ENCODE peak calls at places on chromosomes 1 and 21, in five cellular contexts. Y is upper lobe of right lung, X is AG10803, T is AG04449, R is neural progenitor cell. C is an unnamed sample.
A peak's percentile ranks its signal among the peaks of the same experiment; 100 is the strongest.

GRCh38 chr1:156904187-156904959 is 10.9 kb downstream of the PEAR1 start:
- DNase-seq in X (no peak), R (no peak), Y (no peak), T (no peak), C (no peak)

GRCh38 chr1:100009458-100009857 is 39.7 kb downstream of the SLC35A3 start:
- DNase-seq in R (no peak), T (peak; percentile 17), Y (no peak), X (peak; percentile 47), C (no peak)

GRCh38 chr1:109995536-109995935 is 11.0 kb downstream of the AHCYL1 start:
- DNase-seq in X (no peak), T (no peak), Y (no peak), R (no peak), C (no peak)

GRCh38 chr21:43193651-43194302 is 25.0 kb downstream of the CRYAA start:
- DNase-seq in R (no peak), Y (peak; percentile 54), T (peak; percentile 33), X (peak; percentile 75), C (no peak)

GRCh38 chr1:56045062-56045461 is 534.3 kb downstream of the PLPP3 start:
- DNase-seq in Y (no peak), X (no peak), T (no peak), R (no peak), C (no peak)

GRCh38 chr1:247442164-247442563 is 15.7 kb downstream of the OR2B11 start:
- DNase-seq in R (no peak), Y (no peak), T (no peak), X (no peak), C (no peak)

GRCh38 chr1:153563991-153564390 is 1.7 kb downstream of the S100A2 start:
- DNase-seq in X (no peak), R (no peak), T (no peak), Y (peak; percentile 55), C (no peak)

GRCh38 chr1:208243522-208243850 is 698 bp downstream of the PLXNA2 start:
- DNase-seq in Y (no peak), R (peak; percentile 58), T (no peak), X (no peak), C (peak; percentile 51)

GRCh38 chr1:153678519-153679336 is at the start of gene NPR1:
- DNase-seq in Y (peak; percentile 84), T (no peak), R (peak; percentile 49), X (peak; percentile 27), C (peak; percentile 62)

GRCh38 chr1:66527688-66528087 is 6.3 kb upstream of the SGIP1 start:
- DNase-seq in Y (no peak), R (no peak), T (no peak), X (peak; percentile 88), C (no peak)

GRCh38 chr1:208160259-208160819 is 83.8 kb downstream of the PLXNA2 start:
- DNase-seq in T (no peak), Y (no peak), X (no peak), R (no peak), C (no peak)

GRCh38 chr1:3217096-3217724 is 148.2 kb downstream of the PRDM16 start:
- DNase-seq in T (no peak), X (no peak), Y (no peak), R (no peak), C (no peak)

GRCh38 chr1:164999135-164999534 is 357.4 kb downstream of the LMX1A start:
- DNase-seq in R (no peak), T (no peak), X (no peak), Y (no peak), C (no peak)

GRCh38 chr1:154171222-154171583 is 16.3 kb upstream of the NUP210L start:
- DNase-seq in T (no peak), R (no peak), Y (no peak), X (no peak), C (no peak)

GRCh38 chr1:46575778-46576177 is 24.3 kb upstream of the KNCN start:
- DNase-seq in Y (no peak), X (no peak), T (no peak), R (peak; percentile 58), C (no peak)

GRCh38 chr1:111944121-111944785 is 45.2 kb downstream of the KCND3 start:
- DNase-seq in Y (peak; percentile 57), R (no peak), X (no peak), T (no peak), C (no peak)

GRCh38 chr1:12433323-12434053 is 184.5 kb downstream of the DHRS3 start:
- DNase-seq in T (no peak), X (peak; percentile 54), R (peak; percentile 72), Y (no peak), C (no peak)

GRCh38 chr1:153946622-153947246 is at the start of gene DENND4B:
- DNase-seq in R (peak; percentile 92), Y (peak; percentile 94), T (no peak), X (peak; percentile 76), C (peak; percentile 95)

GRCh38 chr1:210500831-210501230 is 172.1 kb downstream of the HHAT start:
- DNase-seq in Y (no peak), R (no peak), T (no peak), X (no peak), C (no peak)

GRCh38 chr1:31577515-31578191 is 1.3 kb downstream of the TINAGL1 start:
- DNase-seq in X (peak; percentile 72), R (no peak), T (no peak), Y (peak; percentile 57), C (no peak)

GRCh38 chr1:235649722-235650163 is at the start of gene GNG4:
- DNase-seq in Y (no peak), R (peak; percentile 80), T (no peak), X (no peak), C (peak; percentile 49)

GRCh38 chr1:54180666-54181360 is 19.0 kb downstream of the CYB5RL start:
- DNase-seq in T (no peak), R (peak; percentile 29), X (no peak), Y (no peak), C (no peak)

GRCh38 chr1:184002071-184002470 is 35.5 kb downstream of the COLGALT2 start:
- DNase-seq in Y (no peak), X (peak; percentile 85), T (peak; percentile 70), R (peak; percentile 63), C (no peak)

GRCh38 chr1:98030483-98030882 is 109.6 kb upstream of the DPYD start:
- DNase-seq in T (no peak), R (no peak), Y (no peak), X (peak; percentile 29), C (no peak)

GRCh38 chr1:109790735-109791494 is 27.2 kb upstream of the EPS8L3 start:
- DNase-seq in T (no peak), R (peak; percentile 34), Y (peak; percentile 81), X (peak; percentile 47), C (peak; percentile 84)

GRCh38 chr1:23074012-23074411 is 54.7 kb downstream of the KDM1A start:
- DNase-seq in Y (no peak), T (no peak), R (no peak), X (no peak), C (no peak)

GRCh38 chr1:33181038-33181861 is 593 bp downstream of the TRIM62 start:
- DNase-seq in X (peak; percentile 17), T (no peak), Y (peak; percentile 75), R (peak; percentile 79), C (peak; percentile 62)

GRCh38 chr1:244383278-244383884 is 68.3 kb downstream of the ADSS2 start:
- DNase-seq in Y (no peak), R (no peak), X (no peak), T (no peak), C (no peak)
- TF ChIP-seq CTCF in Y (no peak), R (no peak), X (peak; percentile 1), T (no peak), C (no peak)

GRCh38 chr1:187001198-187001904 is 172.6 kb downstream of the PLA2G4A start:
- DNase-seq in R (no peak), T (peak; percentile 75), X (peak; percentile 90), Y (no peak), C (no peak)

GRCh38 chr1:186997877-186998276 is 169.1 kb downstream of the PLA2G4A start:
- DNase-seq in T (no peak), R (no peak), Y (no peak), X (no peak), C (no peak)

GRCh38 chr1:186999506-186999905 is 170.8 kb downstream of the PLA2G4A start:
- DNase-seq in Y (no peak), T (no peak), X (no peak), R (no peak), C (no peak)

GRCh38 chr1:187006896-187007295 is 178.1 kb downstream of the PLA2G4A start:
- DNase-seq in X (no peak), R (no peak), Y (no peak), T (no peak), C (no peak)

GRCh38 chr1:187003353-187003752 is 174.6 kb downstream of the PLA2G4A start:
- DNase-seq in R (no peak), Y (no peak), T (no peak), X (no peak), C (no peak)
- TF ChIP-seq CTCF in R (no peak), Y (no peak), T (no peak), X (no peak), C (no peak)

DNA sequence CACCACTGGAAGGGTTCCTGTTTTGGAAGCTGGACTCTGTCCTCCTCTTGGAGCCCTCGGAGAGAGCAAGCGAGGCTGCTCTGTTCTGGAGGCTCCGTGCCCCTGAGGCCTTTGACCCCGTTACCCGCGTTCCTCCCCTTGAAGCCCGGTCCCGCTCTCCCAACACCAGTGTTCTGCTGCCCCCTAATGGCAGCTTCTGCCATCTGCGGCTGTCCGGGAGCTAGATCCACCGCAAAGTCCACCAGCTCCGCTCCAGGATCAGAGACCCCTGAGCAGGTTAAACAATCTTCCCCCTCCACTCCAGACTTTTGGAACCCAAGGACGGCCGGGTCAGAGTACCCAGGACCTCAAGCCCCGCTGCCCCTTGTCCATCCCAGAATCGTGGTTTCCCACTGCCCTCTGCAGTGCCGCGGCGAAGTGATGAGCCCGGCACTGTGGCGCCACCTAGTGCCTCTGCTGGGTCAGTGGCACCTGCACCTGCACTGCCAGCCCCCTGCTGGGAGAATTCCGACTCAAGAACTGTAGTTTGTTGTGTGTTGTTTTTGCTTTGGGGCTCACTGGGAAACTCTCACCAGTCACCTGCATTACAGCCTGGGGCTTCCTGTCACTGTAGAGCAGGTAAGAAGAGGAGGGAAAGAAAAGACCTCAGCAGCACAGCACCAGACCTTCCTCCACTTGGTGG is 63.6 kb upstream of the NFASC start:
- DNase-seq in R (peak; percentile 96), Y (peak; percentile 87), T (no peak), X (peak; percentile 64), C (peak; percentile 90)
- TF ChIP-seq CTCF in R (peak; percentile 100), Y (peak; percentile 94), T (peak; percentile 99), X (peak; percentile 82), C (peak; percentile 98)

DNA sequence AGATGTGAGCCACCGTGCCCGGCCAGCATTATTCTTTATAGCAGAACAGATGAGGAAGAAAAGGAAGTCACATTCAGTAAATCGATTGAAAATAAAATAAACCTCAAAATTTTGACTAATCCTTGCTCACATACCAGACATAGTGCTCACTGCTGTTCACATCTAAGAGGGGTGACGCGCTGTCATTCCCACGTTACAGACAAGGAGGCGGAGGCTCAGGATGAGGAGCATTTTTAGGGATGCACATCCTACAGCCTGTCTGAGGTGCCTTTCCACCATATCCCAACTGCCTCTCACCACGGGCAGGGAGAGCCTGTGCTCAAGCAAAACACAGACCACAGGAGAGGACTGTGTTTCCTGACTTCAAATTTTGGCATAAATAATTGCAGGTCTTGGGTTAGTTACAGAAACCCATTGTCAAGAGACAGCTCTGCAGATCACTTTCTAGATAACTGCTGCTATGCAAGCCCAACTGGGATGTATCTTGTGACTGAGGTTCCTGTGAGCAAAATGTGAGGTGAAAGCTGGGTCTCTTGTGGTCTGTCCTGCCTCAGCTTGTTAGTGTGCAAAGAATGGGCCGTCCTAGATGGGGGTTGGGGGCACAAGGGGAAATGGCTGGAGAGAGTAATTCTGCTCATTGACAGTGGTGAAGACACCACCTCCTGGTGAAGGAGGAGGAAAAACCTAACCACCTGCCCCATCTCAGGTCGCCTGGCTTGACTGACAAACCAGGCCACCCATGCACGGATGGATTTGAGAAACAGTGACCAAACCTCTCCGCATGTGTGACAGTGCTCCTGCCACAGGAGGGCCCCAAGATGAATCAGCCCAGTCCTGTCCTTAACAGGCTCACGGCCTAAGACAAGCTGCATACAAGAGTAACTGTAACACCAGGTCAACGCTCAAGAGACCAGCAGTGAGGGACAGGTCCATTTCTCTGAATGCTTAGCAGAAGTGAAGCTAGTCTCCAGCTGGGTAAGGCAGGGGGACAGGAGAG is 8.2 kb downstream of the TNN start:
- DNase-seq in Y (no peak), X (peak; percentile 51), R (no peak), T (peak; percentile 7), C (no peak)
- TF ChIP-seq CTCF in Y (no peak), X (no peak), R (no peak), T (no peak), C (no peak)